ENCODE peak calls at places on chromosomes 11 and 22, in seven cellular contexts. One of them, this sample, is unnamed.

GRCh38 chr11:88886796-88887195 is 179.0 kb downstream of the GRM5 start:
- DNase-seq in HL-60: peak
- DNase-seq in Calu3: peak
- DNase-seq in heart right ventricle: no peak
- DNase-seq in cardiac fibroblast: peak
- DNase-seq in AG04450: peak
- DNase-seq in psoas muscle: no peak
- DNase-seq in this sample: no peak

GRCh38 chr11:1874406-1875092 is 17.1 kb downstream of the PRR33 start:
- DNase-seq in AG04450: no peak
- DNase-seq in heart right ventricle: no peak
- DNase-seq in psoas muscle: peak
- DNase-seq in HL-60: no peak
- DNase-seq in cardiac fibroblast: no peak
- DNase-seq in Calu3: no peak
- DNase-seq in this sample: no peak

GRCh38 chr11:65547446-65548125 is 10.6 kb downstream of the LTBP3 start:
- DNase-seq in Calu3: no peak
- DNase-seq in cardiac fibroblast: no peak
- DNase-seq in AG04450: no peak
- DNase-seq in psoas muscle: no peak
- DNase-seq in heart right ventricle: no peak
- DNase-seq in HL-60: no peak
- DNase-seq in this sample: no peak

GRCh38 chr11:86068138-86068861 is 584 bp downstream of the PICALM start:
- DNase-seq in cardiac fibroblast: peak
- DNase-seq in psoas muscle: no peak
- DNase-seq in heart right ventricle: peak
- DNase-seq in HL-60: no peak
- DNase-seq in Calu3: peak
- DNase-seq in AG04450: no peak
- DNase-seq in this sample: no peak

GRCh38 chr11:32704261-32704660 is 90.2 kb downstream of the CCDC73 start:
- DNase-seq in heart right ventricle: no peak
- DNase-seq in cardiac fibroblast: no peak
- DNase-seq in HL-60: no peak
- DNase-seq in AG04450: no peak
- DNase-seq in Calu3: no peak
- DNase-seq in psoas muscle: no peak
- DNase-seq in this sample: no peak

GRCh38 chr11:120125509-120125908 is 12.4 kb downstream of the TRIM29 start:
- DNase-seq in Calu3: no peak
- DNase-seq in HL-60: no peak
- DNase-seq in cardiac fibroblast: no peak
- DNase-seq in AG04450: no peak
- DNase-seq in psoas muscle: no peak
- DNase-seq in heart right ventricle: no peak
- DNase-seq in this sample: no peak

GRCh38 chr22:37552560-37553163 is 7.6 kb upstream of the CDC42EP1 start:
- DNase-seq in AG04450: no peak
- DNase-seq in HL-60: no peak
- DNase-seq in psoas muscle: peak
- DNase-seq in Calu3: no peak
- DNase-seq in cardiac fibroblast: peak
- DNase-seq in heart right ventricle: peak
- DNase-seq in this sample: no peak

GRCh38 chr11:100574894-100575769 is 112.0 kb upstream of the ARHGAP42 start:
- DNase-seq in heart right ventricle: no peak
- DNase-seq in psoas muscle: no peak
- DNase-seq in HL-60: no peak
- DNase-seq in cardiac fibroblast: peak
- DNase-seq in AG04450: no peak
- DNase-seq in Calu3: no peak
- DNase-seq in this sample: no peak

GRCh38 chr11:123561046-123561781 is 93.2 kb downstream of the SCN3B start:
- DNase-seq in AG04450: no peak
- DNase-seq in cardiac fibroblast: peak
- DNase-seq in HL-60: no peak
- DNase-seq in Calu3: peak
- DNase-seq in heart right ventricle: peak
- DNase-seq in psoas muscle: no peak
- DNase-seq in this sample: no peak

GRCh38 chr11:60370811-60371297 is 7.5 kb upstream of the MS4A7 start:
- DNase-seq in psoas muscle: no peak
- DNase-seq in HL-60: no peak
- DNase-seq in cardiac fibroblast: no peak
- DNase-seq in Calu3: no peak
- DNase-seq in AG04450: no peak
- DNase-seq in heart right ventricle: no peak
- DNase-seq in this sample: no peak

GRCh38 chr22:24341657-24342056 is 71.0 kb downstream of the SPECC1L start:
- DNase-seq in HL-60: no peak
- DNase-seq in AG04450: no peak
- DNase-seq in psoas muscle: no peak
- DNase-seq in Calu3: no peak
- DNase-seq in heart right ventricle: no peak
- DNase-seq in cardiac fibroblast: no peak
- DNase-seq in this sample: no peak
- TF ChIP-seq CTCF in HL-60: no peak
- TF ChIP-seq CTCF in AG04450: no peak
- TF ChIP-seq CTCF in psoas muscle: no peak
- TF ChIP-seq CTCF in Calu3: no peak
- TF ChIP-seq CTCF in heart right ventricle: no peak
- TF ChIP-seq CTCF in cardiac fibroblast: no peak
- TF ChIP-seq CTCF in this sample: no peak

GRCh38 chr22:42313804-42314581 is 43.5 kb upstream of the TCF20 start:
- DNase-seq in AG04450: no peak
- DNase-seq in psoas muscle: no peak
- DNase-seq in Calu3: peak
- DNase-seq in HL-60: no peak
- DNase-seq in heart right ventricle: no peak
- DNase-seq in cardiac fibroblast: peak
- DNase-seq in this sample: no peak
- TF ChIP-seq CTCF in AG04450: peak
- TF ChIP-seq CTCF in psoas muscle: peak
- TF ChIP-seq CTCF in Calu3: peak
- TF ChIP-seq CTCF in HL-60: peak
- TF ChIP-seq CTCF in heart right ventricle: peak
- TF ChIP-seq CTCF in cardiac fibroblast: peak
- TF ChIP-seq CTCF in this sample: peak

GRCh38 chr22:30636226-30637077 is 871 bp downstream of the SLC35E4 start:
- DNase-seq in psoas muscle: peak
- DNase-seq in cardiac fibroblast: no peak
- DNase-seq in HL-60: no peak
- DNase-seq in Calu3: peak
- DNase-seq in heart right ventricle: no peak
- DNase-seq in AG04450: no peak
- DNase-seq in this sample: no peak
- TF ChIP-seq CTCF in psoas muscle: peak
- TF ChIP-seq CTCF in cardiac fibroblast: no peak
- TF ChIP-seq CTCF in HL-60: no peak
- TF ChIP-seq CTCF in Calu3: peak
- TF ChIP-seq CTCF in heart right ventricle: no peak
- TF ChIP-seq CTCF in AG04450: peak
- TF ChIP-seq CTCF in this sample: no peak

DNA sequence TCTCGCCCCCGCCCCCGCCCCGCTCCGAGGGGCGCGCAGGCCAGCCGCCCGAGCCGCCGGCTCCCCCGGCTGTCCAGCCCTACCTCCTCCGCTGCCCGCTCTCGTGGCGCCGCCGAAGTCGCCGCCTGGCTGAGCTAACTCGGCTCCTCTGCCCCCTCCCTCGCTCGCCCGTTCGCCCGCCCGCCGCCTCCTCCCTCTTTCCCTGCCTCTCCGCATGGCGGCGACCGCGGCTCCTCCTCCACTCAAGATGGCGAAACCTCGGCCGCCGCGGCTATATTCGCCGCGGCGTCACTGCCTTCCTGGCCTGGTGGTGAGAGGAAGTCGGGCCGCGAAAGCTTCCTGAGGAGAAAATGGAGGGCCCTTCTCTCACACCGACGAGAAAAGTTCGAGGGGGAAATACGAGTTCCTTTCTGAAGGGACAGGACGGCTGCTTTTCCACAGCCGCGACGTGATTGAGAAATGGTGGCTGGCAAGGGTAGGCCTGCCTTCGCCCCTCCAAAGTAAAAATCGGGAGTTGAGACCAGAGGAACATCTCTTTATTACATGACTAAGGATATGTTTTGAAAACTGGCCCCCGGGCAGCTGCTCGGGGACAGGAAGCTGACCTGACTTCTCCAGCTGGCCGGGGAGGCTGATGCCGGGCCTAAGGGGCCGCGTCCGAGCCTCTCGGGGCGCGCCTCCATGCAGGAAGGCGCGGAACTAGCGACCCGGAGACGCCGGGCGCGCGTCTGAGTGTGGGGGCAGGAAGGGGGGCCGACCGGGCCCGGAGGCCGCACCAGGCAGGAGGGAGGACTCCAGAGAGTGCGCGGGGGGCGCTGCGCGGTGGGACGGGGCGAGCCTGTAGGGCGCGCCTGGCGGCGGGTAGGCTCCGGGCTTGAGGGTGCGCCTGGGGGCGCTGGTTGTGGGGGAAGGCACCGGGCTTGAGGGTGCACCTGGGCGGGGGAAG is at the start of gene DDX6:
- DNase-seq in HL-60: peak
- DNase-seq in cardiac fibroblast: peak
- DNase-seq in heart right ventricle: peak
- DNase-seq in Calu3: peak
- DNase-seq in psoas muscle: peak
- DNase-seq in AG04450: peak
- DNase-seq in this sample: peak
- TF ChIP-seq CTCF in HL-60: no peak
- TF ChIP-seq CTCF in cardiac fibroblast: peak
- TF ChIP-seq CTCF in heart right ventricle: peak
- TF ChIP-seq CTCF in Calu3: no peak
- TF ChIP-seq CTCF in psoas muscle: peak
- TF ChIP-seq CTCF in AG04450: peak
- TF ChIP-seq CTCF in this sample: peak

GRCh38 chr11:77547863-77548551 is 41.7 kb upstream of the AQP11 start:
- DNase-seq in HL-60: no peak
- DNase-seq in heart right ventricle: peak
- DNase-seq in psoas muscle: no peak
- DNase-seq in cardiac fibroblast: peak
- DNase-seq in AG04450: peak
- DNase-seq in Calu3: peak
- DNase-seq in this sample: peak
- TF ChIP-seq CTCF in HL-60: peak
- TF ChIP-seq CTCF in heart right ventricle: peak
- TF ChIP-seq CTCF in psoas muscle: peak
- TF ChIP-seq CTCF in cardiac fibroblast: peak
- TF ChIP-seq CTCF in AG04450: peak
- TF ChIP-seq CTCF in Calu3: peak
- TF ChIP-seq CTCF in this sample: peak

GRCh38 chr11:76462317-76462716 is 17.5 kb downstream of the EMSY start:
- DNase-seq in HL-60: no peak
- DNase-seq in cardiac fibroblast: no peak
- DNase-seq in heart right ventricle: no peak
- DNase-seq in psoas muscle: no peak
- DNase-seq in AG04450: no peak
- DNase-seq in Calu3: no peak
- DNase-seq in this sample: peak

GRCh38 chr11:76459846-76460245 is 15.0 kb downstream of the EMSY start:
- DNase-seq in heart right ventricle: no peak
- DNase-seq in psoas muscle: no peak
- DNase-seq in HL-60: no peak
- DNase-seq in Calu3: no peak
- DNase-seq in cardiac fibroblast: peak
- DNase-seq in AG04450: no peak
- DNase-seq in this sample: no peak

GRCh38 chr11:76455931-76456330 is 11.1 kb downstream of the EMSY start:
- DNase-seq in AG04450: no peak
- DNase-seq in cardiac fibroblast: no peak
- DNase-seq in heart right ventricle: no peak
- DNase-seq in Calu3: no peak
- DNase-seq in psoas muscle: no peak
- DNase-seq in HL-60: no peak
- DNase-seq in this sample: no peak

GRCh38 chr11:76456571-76456970 is 11.8 kb downstream of the EMSY start:
- DNase-seq in Calu3: no peak
- DNase-seq in psoas muscle: no peak
- DNase-seq in heart right ventricle: no peak
- DNase-seq in cardiac fibroblast: no peak
- DNase-seq in HL-60: no peak
- DNase-seq in AG04450: no peak
- DNase-seq in this sample: no peak

GRCh38 chr11:76459299-76459698 is 14.5 kb downstream of the EMSY start:
- DNase-seq in Calu3: no peak
- DNase-seq in HL-60: no peak
- DNase-seq in cardiac fibroblast: peak
- DNase-seq in AG04450: no peak
- DNase-seq in heart right ventricle: no peak
- DNase-seq in psoas muscle: no peak
- DNase-seq in this sample: no peak
- TF ChIP-seq CTCF in Calu3: no peak
- TF ChIP-seq CTCF in HL-60: peak
- TF ChIP-seq CTCF in cardiac fibroblast: peak
- TF ChIP-seq CTCF in AG04450: peak
- TF ChIP-seq CTCF in heart right ventricle: peak
- TF ChIP-seq CTCF in psoas muscle: peak
- TF ChIP-seq CTCF in this sample: no peak

GRCh38 chr11:73383249-73384126 is 7.3 kb downstream of the RELT start:
- DNase-seq in psoas muscle: no peak
- DNase-seq in Calu3: peak
- DNase-seq in HL-60: no peak
- DNase-seq in AG04450: no peak
- DNase-seq in cardiac fibroblast: peak
- DNase-seq in heart right ventricle: no peak
- DNase-seq in this sample: no peak
- TF ChIP-seq CTCF in psoas muscle: no peak
- TF ChIP-seq CTCF in Calu3: no peak
- TF ChIP-seq CTCF in HL-60: no peak
- TF ChIP-seq CTCF in AG04450: no peak
- TF ChIP-seq CTCF in cardiac fibroblast: no peak
- TF ChIP-seq CTCF in heart right ventricle: no peak
- TF ChIP-seq CTCF in this sample: no peak

GRCh38 chr11:16632295-16633200 is 105.9 kb upstream of the C11orf58 start:
- DNase-seq in AG04450: no peak
- DNase-seq in Calu3: peak
- DNase-seq in heart right ventricle: no peak
- DNase-seq in HL-60: no peak
- DNase-seq in psoas muscle: no peak
- DNase-seq in cardiac fibroblast: peak
- DNase-seq in this sample: no peak
- TF ChIP-seq CTCF in AG04450: peak
- TF ChIP-seq CTCF in Calu3: peak
- TF ChIP-seq CTCF in heart right ventricle: peak
- TF ChIP-seq CTCF in HL-60: peak
- TF ChIP-seq CTCF in psoas muscle: no peak
- TF ChIP-seq CTCF in cardiac fibroblast: peak
- TF ChIP-seq CTCF in this sample: peak

DNA sequence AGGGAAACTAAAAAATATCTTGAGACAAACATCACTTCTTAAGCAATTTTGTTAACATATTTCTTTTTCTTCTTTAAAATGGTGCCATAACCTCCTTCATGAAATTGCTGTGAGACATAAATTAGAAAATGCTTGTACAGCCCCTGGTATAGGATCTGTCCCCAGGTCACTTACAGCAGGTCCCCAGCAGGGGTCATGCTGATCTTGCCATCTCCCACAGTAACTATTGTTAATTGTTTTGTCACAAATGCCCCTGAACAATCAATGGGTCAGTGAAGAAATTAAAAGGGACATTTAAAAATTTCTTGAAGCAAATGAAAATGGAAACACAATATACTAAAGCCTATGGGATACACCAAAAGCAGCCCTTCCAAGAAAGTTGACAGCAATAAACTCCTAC is 99.8 kb upstream of the OR4B1 start:
- DNase-seq in HL-60: peak
- DNase-seq in psoas muscle: no peak
- DNase-seq in heart right ventricle: no peak
- DNase-seq in Calu3: peak
- DNase-seq in AG04450: no peak
- DNase-seq in cardiac fibroblast: peak
- DNase-seq in this sample: no peak
- TF ChIP-seq CTCF in HL-60: peak
- TF ChIP-seq CTCF in psoas muscle: peak
- TF ChIP-seq CTCF in heart right ventricle: peak
- TF ChIP-seq CTCF in Calu3: peak
- TF ChIP-seq CTCF in AG04450: peak
- TF ChIP-seq CTCF in cardiac fibroblast: peak
- TF ChIP-seq CTCF in this sample: peak

This sample was measured in D721Med.